ENCODE peak calls at places on chromosome 20, in five cellular contexts. D, V, A, K and U are unnamed samples.

GRCh38 chr20:63162206-63162770 is 53.6 kb downstream of the YTHDF1 start:
- DNase-seq in D (no peak), V (no peak), K (no peak), A (no peak), U (no peak)

GRCh38 chr20:2742934-2743559 is 50.5 kb downstream of the EBF4 start:
- DNase-seq in D (peak), K (peak), V (peak), A (peak), U (peak)

GRCh38 chr20:38054647-38055046 is 21.1 kb downstream of the RPRD1B start:
- DNase-seq in A (no peak), V (no peak), K (no peak), D (no peak), U (no peak)

GRCh38 chr20:7113577-7114466 is 346.3 kb downstream of the BMP2 start:
- DNase-seq in D (peak), V (peak), K (no peak), A (no peak), U (no peak)

GRCh38 chr20:58877374-58878360 is 25.2 kb downstream of the GNAS start:
- DNase-seq in V (no peak), A (no peak), D (no peak), K (peak), U (no peak)

GRCh38 chr20:33791959-33792597 is 19.1 kb upstream of the CHMP4B start:
- DNase-seq in D (peak), K (peak), V (peak), A (peak), U (no peak)

GRCh38 chr20:54865273-54865672 is 389.9 kb downstream of the DOK5 start:
- DNase-seq in V (no peak), D (no peak), A (no peak), K (no peak), U (no peak)

GRCh38 chr20:4006640-4007039 is 8.7 kb downstream of the RNF24 start:
- DNase-seq in K (no peak), D (peak), A (no peak), V (no peak), U (no peak)

GRCh38 chr20:58818585-58819285 is 32.0 kb downstream of the GNAS-AS1 start:
- DNase-seq in K (peak), A (no peak), D (peak), V (peak), U (peak)

GRCh38 chr20:19992996-19993908 is 23.9 kb upstream of the NAA20 start:
- DNase-seq in K (no peak), D (peak), A (no peak), V (peak), U (no peak)

GRCh38 chr20:57173986-57174385 is 92.5 kb downstream of the BMP7 start:
- DNase-seq in K (no peak), A (no peak), D (no peak), V (no peak), U (no peak)

GRCh38 chr20:40468759-40469158 is 220.3 kb downstream of the MAFB start:
- DNase-seq in K (no peak), A (no peak), V (no peak), D (no peak), U (no peak)

GRCh38 chr20:41095110-41095969 is 42.0 kb upstream of the PLCG1 start:
- DNase-seq in A (peak), D (peak), K (peak), V (peak), U (peak)

GRCh38 chr20:63962426-63963347 is 6.5 kb upstream of the UCKL1 start:
- DNase-seq in A (no peak), K (no peak), D (no peak), V (no peak), U (no peak)

GRCh38 chr20:4099905-4100675 is 84.7 kb upstream of the RNF24 start:
- DNase-seq in A (no peak), K (no peak), V (peak), D (no peak), U (no peak)

GRCh38 chr20:62832951-62833391 is 16.1 kb downstream of the COL9A3 start:
- DNase-seq in A (no peak), V (no peak), K (no peak), D (no peak), U (no peak)

GRCh38 chr20:51019598-51020592 is 3.0 kb downstream of the KCNG1 start:
- DNase-seq in V (no peak), K (no peak), A (no peak), D (no peak), U (no peak)

GRCh38 chr20:47500554-47500953 is 1.1 kb upstream of the NCOA3 start:
- DNase-seq in A (no peak), V (no peak), K (no peak), D (no peak), U (no peak)

GRCh38 chr20:41234546-41234945 is 83.0 kb downstream of the ZHX3 start:
- DNase-seq in A (no peak), D (peak), V (no peak), K (peak), U (no peak)

GRCh38 chr20:62728028-62728780 is 19.6 kb downstream of the NTSR1 start:
- DNase-seq in A (no peak), V (no peak), D (no peak), K (peak), U (no peak)

GRCh38 chr20:24211972-24212371 is 223.4 kb upstream of the GGTLC1 start:
- DNase-seq in V (no peak), A (no peak), D (no peak), K (no peak), U (no peak)

GRCh38 chr20:25453035-25453810 is 45.8 kb downstream of the GINS1 start:
- DNase-seq in D (peak), K (no peak), A (no peak), V (peak), U (no peak)

GRCh38 chr20:52305843-52306242 is 114.3 kb upstream of the ZFP64 start:
- DNase-seq in K (peak), V (no peak), A (peak), D (no peak), U (no peak)

GRCh38 chr20:15487030-15487429 is 1086.2 kb downstream of the KIF16B start:
- DNase-seq in K (no peak), D (no peak), V (peak), A (no peak), U (no peak)

GRCh38 chr20:32062776-32063170 is 10.7 kb downstream of the HCK start:
- DNase-seq in D (no peak), V (no peak), A (no peak), K (no peak), U (no peak)

GRCh38 chr20:36856691-36857635 is 19.0 kb upstream of the TLDC2 start:
- DNase-seq in D (no peak), V (peak), A (peak), K (peak), U (no peak)

GRCh38 chr20:21109144-21109543 is 3.0 kb upstream of the LINC00237 start:
- DNase-seq in A (no peak), D (no peak), V (peak), K (no peak), U (no peak)

GRCh38 chr20:60037120-60037499 is 78.9 kb downstream of the CDH26 start:
- DNase-seq in V (peak), D (peak), A (no peak), K (no peak), U (no peak)